ENCODE peak calls at places on chromosomes 7 and 10, in six cellular contexts. C, T, Z, P, U and N are unnamed samples.

GRCh38 chr10:76624470-76624869 is 1013.1 kb downstream of the KCNMA1 start:
- DNase-seq in C (no peak), T (no peak), Z (no peak), P (no peak), U (no peak), N (no peak)

GRCh38 chr7:36236073-36236472 is 83.0 kb downstream of the EEPD1 start:
- DNase-seq in C (peak; percentile 38), T (no peak), Z (no peak), P (peak; percentile 60), U (no peak), N (no peak)

GRCh38 chr10:69874464-69874863 is 72.8 kb downstream of the COL13A1 start:
- DNase-seq in C (no peak), T (no peak), Z (peak; percentile 77), P (no peak), U (no peak), N (no peak)

GRCh38 chr7:130292682-130293257 is at the start of gene CPA4:
- DNase-seq in C (no peak), T (no peak), Z (peak; percentile 99), P (peak; percentile 76), U (peak; percentile 46), N (no peak)

GRCh38 chr10:43871004-43871439 is 222.3 kb upstream of the ZNF32 start:
- DNase-seq in C (no peak), T (peak; percentile 76), Z (no peak), P (peak; percentile 50), U (no peak), N (no peak)

GRCh38 chr7:128833148-128833938 is 3.1 kb downstream of the FLNC start:
- DNase-seq in C (no peak), T (peak; percentile 86), Z (peak; percentile 56), P (peak; percentile 68), U (peak; percentile 46), N (no peak)

GRCh38 chr7:114413741-114414140 is 874 bp upstream of the FOXP2 start:
- DNase-seq in C (no peak), T (no peak), Z (no peak), P (no peak), U (no peak), N (no peak)

GRCh38 chr7:1230411-1231213 is 2.1 kb upstream of the UNCX start:
- DNase-seq in C (peak; percentile 33), T (no peak), Z (no peak), P (peak; percentile 51), U (no peak), N (no peak)

GRCh38 chr7:105934577-105935185 is 28.4 kb upstream of the CDHR3 start:
- DNase-seq in C (peak; percentile 37), T (no peak), Z (peak; percentile 80), P (peak; percentile 63), U (peak; percentile 13), N (no peak)

GRCh38 chr10:60646966-60647796 is 131.1 kb upstream of the CDK1 start:
- DNase-seq in C (no peak), T (no peak), Z (peak; percentile 28), P (no peak), U (peak; percentile 83), N (peak; percentile 15)

GRCh38 chr7:111138196-111138569 is 47.3 kb downstream of the LRRN3 start:
- DNase-seq in C (no peak), T (no peak), Z (peak; percentile 76), P (peak; percentile 69), U (peak; percentile 26), N (peak; percentile 16)

GRCh38 chr7:118005021-118005420 is 131.8 kb upstream of the CTTNBP2 start:
- DNase-seq in C (no peak), T (no peak), Z (no peak), P (peak; percentile 72), U (no peak), N (no peak)

GRCh38 chr7:111827863-111828504 is 265.7 kb upstream of the IMMP2L start:
- DNase-seq in C (no peak), T (no peak), Z (peak; percentile 51), P (peak; percentile 66), U (no peak), N (no peak)

GRCh38 chr7:47512481-47513176 is 69.3 kb downstream of the TNS3 start:
- DNase-seq in C (no peak), T (no peak), Z (no peak), P (no peak), U (no peak), N (no peak)

GRCh38 chr7:82599910-82600309 is 156.3 kb upstream of the CACNA2D1 start:
- DNase-seq in C (no peak), T (no peak), Z (no peak), P (no peak), U (no peak), N (no peak)

GRCh38 chr10:14736600-14737081 is 38.1 kb downstream of the FAM107B start:
- DNase-seq in C (no peak), T (no peak), Z (no peak), P (peak; percentile 73), U (peak; percentile 15), N (no peak)

GRCh38 chr7:90540406-90540805 is 55.7 kb upstream of the CDK14 start:
- DNase-seq in C (no peak), T (no peak), Z (no peak), P (no peak), U (no peak), N (no peak)

GRCh38 chr7:28163955-28164354 is 16.6 kb downstream of the JAZF1 start:
- DNase-seq in C (no peak), T (no peak), Z (peak; percentile 97), P (no peak), U (no peak), N (no peak)

GRCh38 chr10:102231357-102232318 is 5.5 kb downstream of the ELOVL3 start:
- DNase-seq in C (peak; percentile 89), T (peak; percentile 84), Z (no peak), P (peak; percentile 78), U (no peak), N (peak; percentile 40)

GRCh38 chr7:73969991-73970390 is 58.0 kb upstream of the ELN start:
- DNase-seq in C (no peak), T (no peak), Z (no peak), P (no peak), U (no peak), N (no peak)

GRCh38 chr10:3220853-3221252 is 48.3 kb upstream of the PITRM1 start:
- DNase-seq in C (no peak), T (no peak), Z (peak; percentile 82), P (no peak), U (no peak), N (no peak)

GRCh38 chr10:20207700-20208099 is 391.5 kb downstream of the PLXDC2 start:
- DNase-seq in C (no peak), T (no peak), Z (no peak), P (no peak), U (no peak), N (no peak)

GRCh38 chr7:641966-642365 is 84.5 kb upstream of the DNAAF5 start:
- DNase-seq in C (no peak), T (no peak), Z (no peak), P (no peak), U (no peak), N (no peak)

GRCh38 chr10:60434418-60435046 is 44.9 kb upstream of the ANK3 start:
- DNase-seq in C (peak; percentile 15), T (no peak), Z (peak; percentile 58), P (no peak), U (peak; percentile 62), N (no peak)

GRCh38 chr7:17444151-17444550 is 145.7 kb downstream of the AHR start:
- DNase-seq in C (no peak), T (no peak), Z (no peak), P (no peak), U (no peak), N (no peak)

GRCh38 chr7:115216652-115217051 is 294.8 kb downstream of the MDFIC start:
- DNase-seq in C (no peak), T (no peak), Z (no peak), P (no peak), U (no peak), N (no peak)

GRCh38 chr7:127377425-127377824 is 15.1 kb downstream of the ZNF800 start:
- DNase-seq in C (no peak), T (no peak), Z (no peak), P (no peak), U (no peak), N (no peak)

GRCh38 chr7:2759736-2760097 is 71.7 kb downstream of the AMZ1 start:
- DNase-seq in C (no peak), T (no peak), Z (no peak), P (no peak), U (no peak), N (no peak)

GRCh38 chr10:1395025-1395981 is 339.1 kb downstream of the WDR37 start:
- DNase-seq in C (no peak), T (no peak), Z (no peak), P (peak; percentile 48), U (no peak), N (no peak)

GRCh38 chr7:81873559-81873958 is 103.7 kb upstream of the HGF start:
- DNase-seq in C (no peak), T (no peak), Z (peak; percentile 28), P (no peak), U (no peak), N (no peak)

GRCh38 chr7:12111461-12112405 is 99.4 kb upstream of the TMEM106B start:
- DNase-seq in C (peak; percentile 74), T (peak; percentile 62), Z (peak; percentile 5), P (peak; percentile 70), U (no peak), N (no peak)

GRCh38 chr7:64887756-64888508 is 15.1 kb upstream of the ZNF273 start:
- DNase-seq in C (peak; percentile 74), T (no peak), Z (no peak), P (peak; percentile 38), U (no peak), N (peak; percentile 39)

GRCh38 chr7:32290015-32290414 is 200.2 kb downstream of the LSM5 start:
- DNase-seq in C (no peak), T (peak; percentile 72), Z (no peak), P (no peak), U (no peak), N (no peak)

GRCh38 chr7:159096736-159097581 is 47.7 kb downstream of the VIPR2 start:
- DNase-seq in C (no peak), T (no peak), Z (no peak), P (no peak), U (no peak), N (no peak)

GRCh38 chr7:132815130-132815529 is 238.9 kb upstream of the PLXNA4 start:
- DNase-seq in C (no peak), T (no peak), Z (no peak), P (no peak), U (no peak), N (no peak)

GRCh38 chr10:101021239-101021638 is 9.7 kb downstream of the PDZD7 start:
- DNase-seq in C (no peak), T (peak; percentile 58), Z (no peak), P (no peak), U (no peak), N (no peak)

GRCh38 chr7:8201846-8202441 is 60.0 kb downstream of the ICA1 start:
- DNase-seq in C (no peak), T (no peak), Z (no peak), P (no peak), U (no peak), N (no peak)

GRCh38 chr7:140635821-140636220 is 4.8 kb downstream of the DENND2A start:
- DNase-seq in C (no peak), T (no peak), Z (no peak), P (no peak), U (no peak), N (no peak)

GRCh38 chr7:2959343-2959680 is 84.4 kb downstream of the CARD11 start:
- DNase-seq in C (peak; percentile 9), T (no peak), Z (no peak), P (peak; percentile 43), U (no peak), N (peak; percentile 35)